ENCODE peak calls at places on chromosomes 16 and 17, in eight cellular contexts. R is uterus; V is left ventricle myocardium inferior; I is IMR-90; S is AG10803; G is heart right ventricle; E is psoas muscle; K is CD4-positive, alpha-beta memory T cell. N is an unnamed sample.

GRCh38 chr17:79400989-79401703 is 209.7 kb downstream of the RBFOX3 start:
- DNase-seq in S (peak; percentile 34), E (peak; percentile 62), G (peak; percentile 62), I (peak; percentile 36), R (peak; percentile 74), V (peak; percentile 60), K (peak; percentile 50), N (peak; percentile 31)

GRCh38 chr17:65553009-65553645 is 8.3 kb downstream of the AXIN2 start:
- DNase-seq in V (no peak), S (peak; percentile 96), G (no peak), R (no peak), K (no peak), E (no peak), I (peak; percentile 74), N (no peak)

GRCh38 chr17:48603959-48604769 is 622 bp downstream of the HOXB6 start:
- DNase-seq in K (no peak), R (no peak), I (no peak), S (no peak), E (peak; percentile 62), G (no peak), V (no peak), N (peak; percentile 79)

GRCh38 chr17:73801455-73802100 is 157.3 kb upstream of the SDK2 start:
- DNase-seq in R (no peak), I (no peak), S (no peak), E (no peak), G (no peak), V (no peak), K (no peak), N (no peak)

GRCh38 chr17:38719943-38720641 is 10.0 kb upstream of the CISD3 start:
- DNase-seq in S (no peak), E (no peak), G (no peak), I (no peak), K (no peak), R (no peak), V (no peak), N (no peak)

GRCh38 chr17:82316651-82317393 is 586 bp downstream of the CD7 start:
- DNase-seq in K (peak; percentile 54), G (peak; percentile 8), R (no peak), I (no peak), V (no peak), E (no peak), S (no peak), N (no peak)

GRCh38 chr16:67029249-67030096 is 524 bp downstream of the CBFB start:
- DNase-seq in E (peak; percentile 68), V (peak; percentile 74), I (peak; percentile 52), R (peak; percentile 69), K (peak; percentile 69), G (peak; percentile 73), S (peak; percentile 61), N (peak; percentile 45)

GRCh38 chr17:13635951-13636350 is 34.2 kb upstream of the HS3ST3A1 start:
- DNase-seq in R (no peak), K (no peak), I (no peak), E (no peak), G (no peak), V (no peak), S (no peak), N (no peak)

GRCh38 chr17:60327870-60328362 is 64.0 kb downstream of the USP32 start:
- DNase-seq in S (no peak), G (no peak), V (no peak), R (no peak), K (no peak), I (no peak), E (no peak), N (no peak)

GRCh38 chr16:19879241-19879792 is 5.3 kb downstream of the GPRC5B start:
- DNase-seq in I (peak; percentile 68), K (no peak), R (no peak), V (peak; percentile 29), G (no peak), S (no peak), E (no peak), N (no peak)

GRCh38 chr16:57093845-57094564 is 1.6 kb downstream of the CPNE2 start:
- DNase-seq in R (no peak), G (no peak), S (no peak), K (no peak), E (no peak), V (no peak), I (no peak), N (no peak)

GRCh38 chr17:64779344-64780095 is 117.4 kb upstream of the SMURF2 start:
- DNase-seq in S (no peak), E (no peak), R (no peak), G (no peak), I (no peak), K (no peak), V (no peak), N (no peak)

GRCh38 chr17:45110676-45111611 is 21.4 kb downstream of the PLCD3 start:
- DNase-seq in K (peak; percentile 10), I (no peak), R (no peak), V (peak; percentile 60), S (peak; percentile 74), E (peak; percentile 60), G (no peak), N (no peak)

GRCh38 chr16:89476811-89477261 is 13.5 kb downstream of the ANKRD11 start:
- DNase-seq in R (no peak), S (no peak), E (no peak), K (no peak), V (no peak), I (no peak), G (no peak), N (no peak)

DNA sequence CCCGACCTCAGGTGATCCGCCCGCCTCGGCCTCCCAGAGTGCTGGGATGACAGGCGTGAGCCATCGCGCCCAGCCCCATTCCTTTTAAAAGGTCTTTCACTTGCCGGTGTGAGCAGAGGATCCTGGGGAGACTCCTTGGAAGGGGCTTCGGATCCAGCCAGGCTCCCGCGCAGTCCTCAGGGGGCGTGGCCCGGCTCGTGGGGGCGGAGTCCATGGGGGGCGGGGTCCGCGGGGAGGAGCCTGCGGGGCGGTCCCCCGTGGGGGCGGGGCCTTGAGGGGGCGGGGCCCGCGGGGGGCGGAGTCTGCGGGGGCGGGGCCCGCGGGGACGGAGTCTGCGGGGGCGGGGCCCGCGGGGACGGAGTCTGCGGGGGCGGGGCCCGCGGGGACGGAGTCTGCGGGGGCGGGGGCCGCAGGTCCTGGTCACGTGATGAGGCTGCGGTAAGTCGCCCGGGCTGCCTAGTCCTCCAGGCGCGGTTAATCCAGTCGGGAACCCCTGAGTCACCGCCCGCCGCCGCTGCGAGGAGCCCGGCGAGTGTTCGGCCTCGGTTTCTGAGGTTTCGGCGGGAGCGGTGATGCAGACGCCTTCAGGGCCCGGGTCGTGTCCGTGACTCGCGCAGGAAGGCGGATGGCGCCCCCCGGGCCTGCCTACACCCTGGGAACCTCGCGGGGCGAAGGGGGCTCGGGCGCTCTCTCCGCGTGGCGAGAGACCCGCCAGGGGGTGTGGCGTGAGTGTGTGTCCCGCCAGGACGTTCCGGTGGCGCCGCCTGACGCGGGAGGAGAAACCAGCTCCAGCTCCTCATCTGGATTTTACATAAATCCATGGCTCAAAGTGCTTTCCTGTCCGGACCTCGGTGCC is 23.6 kb upstream of the ABR start:
- DNase-seq in E (peak; percentile 81), I (peak; percentile 51), S (peak; percentile 50), K (peak; percentile 80), V (peak; percentile 63), R (peak; percentile 64), G (peak; percentile 76), N (peak; percentile 79)
- H3K4me3 ChIP-seq in E (peak overlapping the region; percentile 66), I (peak overlapping the region; percentile 62), S (peak overlapping the region; percentile 64), K (no peak overlapping the region), V (peak overlapping the region; percentile 71), R (peak overlapping the region; percentile 42), G (peak overlapping the region; percentile 53), N (peak overlapping the region; percentile 59)

DNA sequence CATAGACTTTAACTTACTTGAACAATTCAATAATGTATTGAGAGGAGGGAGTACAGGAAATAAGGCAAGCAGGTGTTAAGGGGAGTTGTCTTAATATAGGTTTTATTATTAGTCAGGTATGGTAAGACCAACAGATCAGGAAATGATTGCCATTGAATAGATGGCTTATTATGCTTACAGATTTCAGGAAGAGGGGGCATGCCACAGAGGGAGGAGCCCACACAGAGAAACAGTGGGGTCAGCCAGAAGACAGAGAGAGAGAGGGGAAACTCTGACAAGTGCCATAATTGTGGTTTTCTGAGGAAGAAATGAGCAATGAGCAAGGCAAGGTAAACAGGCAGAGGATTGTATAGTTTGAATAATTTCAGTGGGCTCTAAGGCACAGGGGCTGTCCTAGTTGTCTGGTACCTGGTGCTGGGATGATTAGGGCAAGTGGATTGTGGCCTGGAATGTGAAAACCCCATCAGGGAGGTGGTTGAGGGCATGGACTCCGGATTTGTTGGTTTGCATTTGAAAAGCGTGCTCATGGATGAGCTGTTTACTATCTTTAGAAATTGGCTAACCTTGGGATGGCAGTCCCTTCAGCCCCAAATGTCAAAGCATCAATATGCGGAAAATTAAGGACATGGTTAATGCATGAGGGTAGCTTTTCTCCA is 237.1 kb downstream of the TOX3 start:
- DNase-seq in R (no peak), G (no peak), I (no peak), V (no peak), E (no peak), S (no peak), K (no peak), N (no peak)
- H3K4me3 ChIP-seq in R (no peak overlapping the region), G (no peak overlapping the region), I (no peak overlapping the region), V (no peak overlapping the region), E (no peak overlapping the region), S (no peak overlapping the region), K (no peak overlapping the region), N (no peak overlapping the region)

GRCh38 chr16:82037251-82037650 is 2.2 kb downstream of the HSD17B2 start:
- DNase-seq in E (no peak), S (no peak), R (no peak), I (no peak), V (no peak), K (no peak), G (no peak), N (no peak)
- H3K4me3 ChIP-seq in E (no peak overlapping the region), S (no peak overlapping the region), R (no peak overlapping the region), I (no peak overlapping the region), V (no peak overlapping the region), K (no peak overlapping the region), G (no peak overlapping the region), N (peak overlapping the region; percentile 46)

GRCh38 chr16:86732621-86733297 is 154.4 kb downstream of the FOXL1 start:
- DNase-seq in K (no peak), V (no peak), R (no peak), I (peak; percentile 53), S (peak; percentile 18), E (no peak), G (no peak), N (no peak)
- H3K4me3 ChIP-seq in K (no peak overlapping the region), V (no peak overlapping the region), R (no peak overlapping the region), I (no peak overlapping the region), S (no peak overlapping the region), E (no peak overlapping the region), G (no peak overlapping the region), N (no peak overlapping the region)

N was measured in MG63.